ENCODE peak calls at places on chromosomes 4 and X, in four cellular contexts. J, D, I and S are unnamed samples.

GRCh38 chrX:7580127-7580526 is 262.8 kb upstream of the VCX start:
- DNase-seq in I (no peak), J (no peak), D (no peak), S (no peak)

GRCh38 chrX:106467422-106467821 is 144.4 kb upstream of the RADX start:
- DNase-seq in D (no peak), J (no peak), I (no peak), S (no peak)

GRCh38 chr4:165763640-165764039 is 109.4 kb upstream of the TLL1 start:
- DNase-seq in J (no peak), I (no peak), D (no peak), S (no peak)

GRCh38 chr4:5409980-5410618 is 298.3 kb downstream of the EVC2 start:
- DNase-seq in I (no peak), J (no peak), D (no peak), S (no peak)

GRCh38 chr4:89174784-89175183 is 63.5 kb downstream of the TIGD2 start:
- DNase-seq in D (no peak), I (no peak), J (no peak), S (no peak)

GRCh38 chr4:152243890-152244595 is 291.8 kb downstream of the FBXW7 start:
- DNase-seq in I (no peak), J (no peak), D (no peak), S (no peak)

GRCh38 chr4:163003979-163004378 is 162.7 kb downstream of the NAF1 start:
- DNase-seq in J (no peak), I (no peak), D (no peak), S (no peak)

GRCh38 chrX:73401591-73402266 is 45.1 kb upstream of the CDX4 start:
- DNase-seq in I (no peak), J (no peak), D (no peak), S (no peak)

GRCh38 chr4:153759407-153760226 is at the start of gene RNF175:
- DNase-seq in I (no peak), J (no peak), D (peak; percentile 14), S (no peak)

GRCh38 chr4:30264465-30264864 is 455.7 kb upstream of the PCDH7 start:
- DNase-seq in D (no peak), I (no peak), J (no peak), S (no peak)
- H3K9me3 ChIP-seq in D (peaks cover 4% of the 10 kb centered on the region), I (no peaks in the 10 kb centered on the region), J (no peaks in the 10 kb centered on the region), S (no peaks in the 10 kb centered on the region)

GRCh38 chr4:19803406-19803805 is 448.3 kb upstream of the SLIT2 start:
- DNase-seq in D (no peak), I (no peak), J (no peak), S (no peak)

GRCh38 chr4:19809989-19810388 is 441.7 kb upstream of the SLIT2 start:
- DNase-seq in I (no peak), D (no peak), J (no peak), S (no peak)

GRCh38 chr4:19807505-19807904 is 444.2 kb upstream of the SLIT2 start:
- DNase-seq in J (no peak), I (no peak), D (no peak), S (no peak)

GRCh38 chr4:19806865-19807264 is 444.8 kb upstream of the SLIT2 start:
- DNase-seq in I (no peak), D (no peak), J (no peak), S (no peak)
- H3K9me3 ChIP-seq in I (peaks cover 6% of the 10 kb centered on the region), D (no peaks in the 10 kb centered on the region), J (no peaks in the 10 kb centered on the region), S (no peaks in the 10 kb centered on the region)

GRCh38 chrX:82589410-82589809 is 918.7 kb upstream of the POU3F4 start:
- DNase-seq in D (no peak), J (no peak), I (no peak), S (no peak)

GRCh38 chrX:82585868-82586267 is 922.2 kb upstream of the POU3F4 start:
- DNase-seq in J (no peak), I (no peak), D (no peak), S (no peak)

DNA sequence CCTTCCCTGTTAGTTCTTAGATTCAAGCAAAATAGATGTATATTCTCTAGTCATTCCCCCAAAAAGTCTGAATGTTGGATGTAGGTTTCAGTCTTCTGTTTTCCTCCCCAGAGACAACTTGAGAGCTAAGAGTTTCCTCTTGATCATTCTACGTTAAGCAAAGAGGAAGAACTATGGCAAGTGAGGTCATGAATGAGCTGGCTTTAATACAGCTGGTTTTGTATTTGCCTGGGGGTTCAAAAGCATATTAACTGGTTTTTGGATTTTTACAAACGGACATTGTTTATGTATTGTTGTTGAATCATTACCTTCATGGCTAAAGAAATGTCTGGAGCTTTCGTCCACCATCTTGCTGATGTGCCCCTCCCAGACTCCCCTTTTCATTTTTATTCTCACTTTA is 916.7 kb upstream of the POU3F4 start:
- DNase-seq in I (no peak), D (no peak), J (no peak), S (no peak)
- H3K9me3 ChIP-seq in I (no peaks in the 10 kb centered on the region), D (no peaks in the 10 kb centered on the region), J (no peaks in the 10 kb centered on the region), S (no peaks in the 10 kb centered on the region)

GRCh38 chr4:190017357-190018200 is 9.5 kb downstream of the FRG2 start:
- DNase-seq in I (no peak), J (no peak), D (no peak), S (no peak)

GRCh38 chr4:190018201-190018920 is 8.7 kb downstream of the FRG2 start:
- DNase-seq in D (no peak), I (no peak), J (no peak), S (no peak)

GRCh38 chr4:190020790-190021717 is 6.0 kb downstream of the FRG2 start:
- DNase-seq in D (peak; percentile 15), I (no peak), J (no peak), S (peak; percentile 24)

GRCh38 chr4:190016369-190017289 is 10.4 kb downstream of the FRG2 start:
- DNase-seq in J (no peak), D (no peak), I (no peak), S (no peak)

GRCh38 chr4:190019023-190019858 is 7.8 kb downstream of the FRG2 start:
- DNase-seq in D (no peak), I (no peak), J (no peak), S (no peak)
- H3K9me3 ChIP-seq in D (no peaks in the 10 kb centered on the region), I (no peaks in the 10 kb centered on the region), J (no peaks in the 10 kb centered on the region), S (no peaks in the 10 kb centered on the region)

GRCh38 chr4:29372971-29373370 is 1347.2 kb upstream of the PCDH7 start:
- DNase-seq in D (no peak), I (no peak), J (no peak), S (no peak)

GRCh38 chr4:29375716-29376115 is 1344.5 kb upstream of the PCDH7 start:
- DNase-seq in I (no peak), J (no peak), D (no peak), S (no peak)
- H3K9me3 ChIP-seq in I (no peaks in the 10 kb centered on the region), J (no peaks in the 10 kb centered on the region), D (peaks cover 14% of the 10 kb centered on the region), S (no peaks in the 10 kb centered on the region)

GRCh38 chr4:130563185-130563890 is 1467.4 kb downstream of the C4orf33 start:
- DNase-seq in I (no peak), D (no peak), J (no peak), S (no peak)

GRCh38 chr4:130574215-130574614 is 1478.3 kb downstream of the C4orf33 start:
- DNase-seq in J (no peak), D (no peak), I (no peak), S (no peak)

GRCh38 chr4:130573742-130574141 is 1477.8 kb downstream of the C4orf33 start:
- DNase-seq in I (no peak), J (no peak), D (no peak), S (no peak)

GRCh38 chr4:130563891-130564418 is 1468.0 kb downstream of the C4orf33 start:
- DNase-seq in D (no peak), I (no peak), J (no peak), S (no peak)

GRCh38 chr4:130568746-130569145 is 1472.8 kb downstream of the C4orf33 start:
- DNase-seq in I (no peak), D (no peak), J (no peak), S (no peak)
- H3K9me3 ChIP-seq in I (no peaks in the 10 kb centered on the region), D (no peaks in the 10 kb centered on the region), J (no peaks in the 10 kb centered on the region), S (no peaks in the 10 kb centered on the region)

GRCh38 chrX:63470506-63470905 is 119.4 kb upstream of the SPIN4 start:
- DNase-seq in I (no peak), J (no peak), D (no peak), S (no peak)
- H3K9me3 ChIP-seq in I (peaks cover 10% of the 10 kb centered on the region), J (peaks cover 41% of the 10 kb centered on the region), D (peaks cover 17% of the 10 kb centered on the region), S (no peaks in the 10 kb centered on the region)